ENCODE peak calls at places on chromosomes 13 and 19, in four cellular contexts. B, X, Y and D are unnamed samples.
A peak's percentile ranks its signal among the peaks of the same experiment; 100 is the strongest.

GRCh38 chr19:8544168-8544567 is 30.2 kb upstream of the ZNF414 start:
- DNase-seq in X (no peak), Y (no peak), B (no peak), D (no peak)

GRCh38 chr13:26255717-26256277 is 1.9 kb downstream of the CDK8 start:
- DNase-seq in Y (peak; percentile 20), B (no peak), X (no peak), D (no peak)

GRCh38 chr13:26465514-26465913 is 92.0 kb upstream of the WASF3 start:
- DNase-seq in X (no peak), B (no peak), Y (no peak), D (no peak)

GRCh38 chr13:67134322-67135129 is 95.6 kb downstream of the PCDH9 start:
- DNase-seq in X (no peak), Y (no peak), B (no peak), D (peak; percentile 55)

GRCh38 chr13:101523154-101523669 is 70.7 kb downstream of the ITGBL1 start:
- DNase-seq in X (no peak), Y (no peak), B (no peak), D (no peak)

GRCh38 chr13:59542303-59542702 is 621.4 kb downstream of the DIAPH3 start:
- DNase-seq in Y (no peak), X (no peak), B (no peak), D (no peak)

GRCh38 chr13:107407074-107407473 is 808.3 kb downstream of the LIG4 start:
- DNase-seq in B (no peak), X (no peak), Y (no peak), D (no peak)

GRCh38 chr13:97856001-97856675 is 97.3 kb upstream of the IPO5 start:
- DNase-seq in B (peak; percentile 29), Y (no peak), X (no peak), D (no peak)

GRCh38 chr13:66962953-66963352 is 267.2 kb downstream of the PCDH9 start:
- DNase-seq in Y (no peak), B (no peak), X (no peak), D (no peak)

GRCh38 chr13:77544365-77544764 is 8.9 kb downstream of the SCEL start:
- DNase-seq in Y (no peak), B (no peak), X (no peak), D (no peak)

GRCh38 chr19:49930483-49931011 is 1.2 kb upstream of the NUP62 start:
- DNase-seq in X (peak; percentile 80), B (peak; percentile 68), Y (no peak), D (no peak)

GRCh38 chr13:101065314-101065713 is 351.0 kb downstream of the NALCN start:
- DNase-seq in X (no peak), Y (no peak), B (no peak), D (no peak)

GRCh38 chr19:33458171-33458633 is 63.4 kb downstream of the PEPD start:
- DNase-seq in B (no peak), X (no peak), Y (no peak), D (no peak)

GRCh38 chr19:11054628-11055027 is 34.6 kb upstream of the LDLR start:
- DNase-seq in Y (no peak), B (no peak), X (no peak), D (no peak)

DNA sequence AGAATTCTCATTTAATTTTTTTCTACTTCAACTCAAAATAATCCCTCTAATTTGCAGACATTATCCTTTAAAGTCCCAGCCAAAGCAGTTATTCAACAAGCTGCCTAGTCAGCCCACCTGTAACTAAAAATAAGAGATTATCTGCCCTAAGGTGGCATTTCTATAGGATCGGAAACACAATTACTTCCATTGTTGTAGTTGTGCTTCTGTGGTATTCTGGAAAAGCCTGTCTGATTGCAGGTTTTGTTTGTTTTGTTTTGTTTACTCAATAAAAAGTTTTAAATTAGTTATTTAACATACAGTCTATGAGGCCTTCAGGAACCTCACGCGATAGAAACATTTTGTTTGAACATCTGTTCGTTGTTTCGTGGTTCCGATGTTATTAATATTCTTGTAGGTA is 101.0 kb downstream of the ZIC5 start:
- DNase-seq in B (no peak), Y (no peak), X (no peak), D (no peak)
- TF ChIP-seq ELF4 in B (no peak), Y (no peak), X (no peak), D (no peak)

GRCh38 chr13:112446347-112446861 is 70.2 kb downstream of the SPACA7 start:
- DNase-seq in X (no peak), Y (no peak), B (no peak), D (no peak)

GRCh38 chr13:112446867-112447266 is 70.7 kb downstream of the SPACA7 start:
- DNase-seq in B (no peak), X (no peak), Y (no peak), D (no peak)

GRCh38 chr13:112447306-112447705 is 71.2 kb downstream of the SPACA7 start:
- DNase-seq in Y (no peak), B (no peak), X (no peak), D (no peak)

GRCh38 chr13:112444416-112445399 is 68.6 kb downstream of the SPACA7 start:
- DNase-seq in X (no peak), B (no peak), Y (no peak), D (no peak)

DNA sequence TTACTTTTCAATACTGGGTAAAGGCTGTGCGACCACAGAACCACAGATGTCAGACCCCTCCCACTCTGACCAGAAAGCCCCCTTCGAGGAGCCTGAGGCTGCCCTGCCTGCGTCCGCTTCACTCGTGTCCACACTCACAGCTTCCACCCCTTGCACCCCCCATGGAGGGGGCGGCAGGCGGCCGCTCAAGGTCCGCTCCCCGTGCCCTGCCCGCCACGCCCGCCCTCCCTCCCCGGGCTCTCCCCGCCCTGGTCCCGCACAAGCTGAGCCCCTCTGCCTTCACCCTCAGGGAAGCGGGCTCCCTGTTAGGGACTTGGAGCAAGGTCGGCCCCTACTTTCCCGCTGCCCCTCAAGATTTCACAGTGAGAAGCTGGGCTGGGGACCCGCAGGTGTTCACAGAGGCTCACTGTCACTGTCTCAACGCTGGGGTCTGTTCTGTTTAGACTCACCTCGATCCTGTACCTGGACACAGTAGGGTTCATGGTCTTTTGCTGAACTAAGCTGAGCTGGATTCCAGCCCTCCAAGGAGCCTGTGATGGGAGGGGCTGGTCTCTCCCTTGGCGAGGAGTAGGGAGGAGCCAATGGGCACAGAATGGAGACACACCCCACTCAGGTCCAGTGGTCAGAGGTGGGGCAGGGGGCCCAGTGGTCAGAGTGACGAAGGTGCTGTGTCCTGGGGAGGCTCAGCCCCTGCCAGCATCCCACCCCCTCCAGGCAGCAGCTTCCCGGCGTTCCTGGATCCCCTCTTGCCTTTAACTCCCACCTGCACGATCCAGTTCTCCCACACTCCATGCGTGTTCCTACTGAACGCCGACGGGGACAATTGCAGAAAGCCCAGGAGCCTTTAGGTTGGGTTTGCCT is 69.5 kb downstream of the SPACA7 start:
- DNase-seq in B (no peak), X (no peak), Y (no peak), D (no peak)
- TF ChIP-seq ELF4 in B (no peak), X (no peak), Y (no peak), D (no peak)

GRCh38 chr19:13983213-13983889 is 22.8 kb downstream of the RFX1 start:
- DNase-seq in X (no peak), B (no peak), Y (no peak), D (no peak)
- TF ChIP-seq ELF4 in X (no peak), B (no peak), Y (no peak), D (no peak)

GRCh38 chr13:40789275-40790231 is at the start of gene SLC25A15:
- DNase-seq in X (peak; percentile 80), Y (peak; percentile 67), B (peak; percentile 69), D (peak; percentile 75)
- TF ChIP-seq ELF4 in X (no peak), Y (no peak), B (no peak), D (no peak)

GRCh38 chr13:50030315-50030714 is 15.1 kb downstream of the KCNRG start:
- DNase-seq in Y (peak; percentile 56), B (no peak), X (no peak), D (no peak)

GRCh38 chr13:50038266-50038665 is 23.0 kb downstream of the KCNRG start:
- DNase-seq in B (no peak), X (no peak), Y (no peak), D (no peak)

GRCh38 chr13:50037788-50038187 is 22.5 kb downstream of the KCNRG start:
- DNase-seq in Y (no peak), X (no peak), B (no peak), D (no peak)

GRCh38 chr13:50033696-50034095 is 18.5 kb downstream of the KCNRG start:
- DNase-seq in Y (no peak), X (no peak), B (no peak), D (no peak)
- TF ChIP-seq ELF4 in Y (no peak), X (no peak), B (no peak), D (no peak)

GRCh38 chr13:36819811-36820140 is 754 bp downstream of the RFXAP start:
- DNase-seq in X (peak; percentile 9), Y (no peak), B (peak; percentile 33), D (peak; percentile 19)
- TF ChIP-seq ELF4 in X (no peak), Y (no peak), B (no peak), D (no peak)

GRCh38 chr13:109707044-109707794 is 79.2 kb downstream of the IRS2 start:
- DNase-seq in B (no peak), X (peak; percentile 6), Y (no peak), D (no peak)
- TF ChIP-seq ELF4 in B (no peak), X (no peak), Y (no peak), D (no peak)

GRCh38 chr13:111409413-111409812 is 89.0 kb downstream of the TEX29 start:
- DNase-seq in X (no peak), Y (no peak), B (no peak), D (no peak)
- TF ChIP-seq ELF4 in X (no peak), Y (no peak), B (no peak), D (no peak)

GRCh38 chr19:51739466-51740213 is 12.0 kb downstream of the FPR1 start:
- DNase-seq in X (no peak), Y (no peak), B (no peak), D (no peak)

GRCh38 chr19:51740356-51740755 is 11.3 kb downstream of the FPR1 start:
- DNase-seq in B (no peak), Y (no peak), X (no peak), D (no peak)

GRCh38 chr19:51746731-51747130 is 4.9 kb downstream of the FPR1 start:
- DNase-seq in B (no peak), X (no peak), Y (no peak), D (no peak)

GRCh38 chr19:51742736-51743288 is 8.9 kb downstream of the FPR1 start:
- DNase-seq in B (no peak), X (no peak), Y (no peak), D (no peak)

DNA sequence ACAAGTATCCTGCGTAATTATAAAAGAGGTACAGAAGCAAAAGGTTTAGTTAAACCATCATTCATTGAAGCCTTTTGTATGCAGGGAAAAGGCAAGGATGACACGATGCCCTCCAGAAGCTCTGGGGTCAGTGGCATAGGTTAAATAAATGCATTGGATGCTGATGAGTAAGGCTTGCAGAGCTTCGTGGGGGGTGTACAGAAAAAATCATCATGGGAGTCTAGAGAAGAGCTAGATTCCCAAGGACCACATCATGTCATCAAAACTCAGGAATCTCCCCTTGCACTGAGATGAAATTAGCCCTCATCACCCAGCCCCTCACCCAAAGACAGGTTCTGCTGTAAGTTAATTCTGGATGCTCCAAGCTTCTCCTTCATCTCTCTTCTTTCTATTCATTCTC is 8.3 kb downstream of the FPR1 start:
- DNase-seq in Y (no peak), X (no peak), B (no peak), D (no peak)
- TF ChIP-seq ELF4 in Y (no peak), X (no peak), B (no peak), D (no peak)